ENCODE peak calls at places on chromosomes 1 and 21, in five cellular contexts. W is HCT116, S is adrenal gland, J is body of pancreas, I is AG04450. A is an unnamed sample. For H3K9me3, the result is how much of the 10 kb centered on the place peaks cover.

GRCh38 chr1:165441166-165441955 is 3.6 kb downstream of the RXRG start:
- DNase-seq in S (no peak), J (no peak), W (no peak), I (no peak), A (no peak)

GRCh38 chr1:97581614-97582051 is 339.2 kb downstream of the DPYD start:
- DNase-seq in J (no peak), W (no peak), I (no peak), S (no peak), A (no peak)

GRCh38 chr1:119611701-119612113 is 36.4 kb downstream of the ZNF697 start:
- DNase-seq in J (peak), W (peak), S (peak), I (no peak), A (peak)

GRCh38 chr21:41816583-41817165 is 49.8 kb upstream of the RIPK4 start:
- DNase-seq in I (no peak), W (no peak), S (peak), J (peak), A (peak)

GRCh38 chr21:34126691-34127090 is 53.3 kb downstream of the MRPS6 start:
- DNase-seq in W (no peak), I (peak), S (no peak), J (no peak), A (no peak)

GRCh38 chr1:234372011-234372757 is 1.1 kb upstream of the COA6 start:
- DNase-seq in J (no peak), W (no peak), I (no peak), S (no peak), A (no peak)

GRCh38 chr1:200224315-200224714 is 185.5 kb downstream of the ZNF281 start:
- DNase-seq in S (no peak), W (no peak), I (no peak), J (no peak), A (no peak)

GRCh38 chr1:21574464-21575151 is 65.4 kb downstream of the ALPL start:
- DNase-seq in W (no peak), I (no peak), S (peak), J (no peak), A (no peak)

GRCh38 chr1:193143285-193143684 is 21.5 kb downstream of the CDC73 start:
- DNase-seq in I (no peak), J (no peak), W (no peak), S (no peak), A (no peak)

GRCh38 chr1:85473390-85473789 is 8.4 kb upstream of the DDAH1 start:
- DNase-seq in J (no peak), I (no peak), S (no peak), W (no peak), A (no peak)

GRCh38 chr1:27660300-27660837 is 11.6 kb downstream of the IFI6 start:
- DNase-seq in S (no peak), I (no peak), W (no peak), J (no peak), A (no peak)

GRCh38 chr1:207808322-207808705 is 56.5 kb downstream of the CD46 start:
- DNase-seq in W (no peak), J (peak), I (no peak), S (no peak), A (no peak)

GRCh38 chr21:18987515-18988026 is 584.0 kb upstream of the TMPRSS15 start:
- DNase-seq in W (no peak), J (no peak), I (no peak), S (no peak), A (no peak)

GRCh38 chr1:111203681-111204210 is 3.3 kb upstream of the DENND2D start:
- DNase-seq in I (no peak), W (peak), J (peak), S (peak), A (peak)

GRCh38 chr1:151606384-151606783 is 5.5 kb upstream of the SNX27 start:
- DNase-seq in J (no peak), W (peak), S (no peak), I (no peak), A (no peak)

GRCh38 chr1:192170196-192170984 is 12.1 kb downstream of the RGS18 start:
- DNase-seq in I (no peak), W (no peak), S (no peak), J (no peak), A (no peak)

GRCh38 chr1:67264899-67265298 is 42.8 kb upstream of the IL12RB2 start:
- DNase-seq in S (no peak), J (no peak), I (no peak), W (no peak), A (no peak)

GRCh38 chr1:34745666-34746065 is 9.2 kb upstream of the GJB5 start:
- DNase-seq in W (no peak), I (no peak), S (no peak), J (no peak), A (no peak)

GRCh38 chr1:201745023-201745422 is 83.9 kb upstream of the IPO9 start:
- DNase-seq in W (no peak), J (no peak), S (no peak), I (peak), A (no peak)

GRCh38 chr1:172398193-172398592 is 22.3 kb upstream of the C1orf105 start:
- DNase-seq in I (no peak), S (no peak), J (no peak), W (no peak), A (no peak)

GRCh38 chr1:109312246-109312645 is 5.4 kb upstream of the MYBPHL start:
- DNase-seq in W (no peak), I (no peak), S (no peak), J (no peak), A (no peak)

GRCh38 chr1:216905052-216905580 is 181.9 kb upstream of the ESRRG start:
- DNase-seq in I (no peak), S (no peak), W (no peak), J (no peak), A (no peak)

GRCh38 chr1:222845763-222846162 is 30.9 kb downstream of the DISP1 start:
- DNase-seq in I (no peak), W (no peak), S (no peak), J (no peak), A (no peak)

GRCh38 chr1:151984313-151984956 is 9.2 kb downstream of the S100A10 start:
- DNase-seq in I (no peak), S (no peak), J (no peak), W (no peak), A (no peak)

GRCh38 chr1:180188103-180188506 is 33.4 kb downstream of the QSOX1 start:
- DNase-seq in I (no peak), W (no peak), S (peak), J (peak), A (no peak)

GRCh38 chr1:19222979-19223824 is 13.1 kb upstream of the UBR4 start:
- DNase-seq in J (no peak), W (no peak), I (no peak), S (no peak), A (no peak)

GRCh38 chr1:167126317-167126716 is 32.4 kb downstream of the STYXL2 start:
- DNase-seq in J (no peak), W (no peak), I (no peak), S (no peak), A (no peak)

GRCh38 chr1:162236201-162236600 is 140.5 kb downstream of the SPATA46 start:
- DNase-seq in S (no peak), I (no peak), W (no peak), J (no peak), A (no peak)

GRCh38 chr1:27395441-27396195 is 3.2 kb downstream of the GPR3 start:
- DNase-seq in I (no peak), J (peak), S (peak), W (peak), A (peak)

GRCh38 chr1:41467673-41468072 is 16.8 kb downstream of the EDN2 start:
- DNase-seq in S (no peak), J (no peak), W (no peak), I (no peak), A (no peak)

GRCh38 chr1:35554261-35555211 is 2.7 kb downstream of the KIAA0319L start:
- DNase-seq in I (no peak), S (peak), W (no peak), J (peak), A (no peak)

GRCh38 chr1:13898406-13898805 is 198.4 kb downstream of the PRDM2 start:
- DNase-seq in J (no peak), S (no peak), I (no peak), W (no peak), A (no peak)

GRCh38 chr1:13901597-13901996 is 201.6 kb downstream of the PRDM2 start:
- DNase-seq in J (no peak), I (no peak), S (no peak), W (no peak), A (no peak)

GRCh38 chr1:13899856-13900255 is 199.9 kb downstream of the PRDM2 start:
- DNase-seq in J (no peak), I (no peak), S (no peak), W (no peak), A (no peak)

GRCh38 chr1:13900583-13900982 is 200.6 kb downstream of the PRDM2 start:
- DNase-seq in S (no peak), W (no peak), J (no peak), I (no peak), A (no peak)

DNA sequence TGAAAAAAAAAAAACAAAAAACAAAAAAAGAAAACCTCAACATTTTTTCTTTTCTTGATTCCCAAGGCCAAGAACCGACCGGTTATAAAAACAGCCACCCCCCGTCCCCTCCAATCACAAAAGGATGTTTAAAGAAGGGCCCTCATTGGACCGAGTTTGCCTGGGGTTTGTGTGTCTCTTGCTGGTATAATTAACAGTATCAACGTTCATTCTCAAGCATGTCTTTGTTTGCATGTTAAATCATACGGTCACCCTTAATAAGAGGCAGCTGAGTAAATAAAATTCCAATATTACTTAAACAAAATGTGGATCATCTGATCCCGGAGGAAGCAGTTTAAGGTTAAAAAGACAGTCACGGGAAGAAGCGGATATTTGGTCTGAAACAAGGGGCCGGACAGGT is 201.1 kb downstream of the PRDM2 start:
- DNase-seq in S (peak), J (no peak), W (no peak), I (no peak), A (no peak)
- H3K27ac ChIP-seq in S (peak), J (no peak), W (no peak), I (no peak), A (no peak)

GRCh38 chr1:230429072-230429735 is 3.1 kb upstream of the PGBD5 start:
- DNase-seq in W (no peak), J (no peak), I (no peak), S (no peak), A (no peak)

GRCh38 chr1:230427477-230427876 is 1.3 kb upstream of the PGBD5 start:
- DNase-seq in S (no peak), W (no peak), J (no peak), I (no peak), A (no peak)

GRCh38 chr1:230427981-230428380 is 1.8 kb upstream of the PGBD5 start:
- DNase-seq in J (no peak), W (no peak), I (no peak), S (no peak), A (no peak)

GRCh38 chr1:230431517-230431916 is 5.4 kb upstream of the PGBD5 start:
- DNase-seq in J (no peak), W (no peak), I (no peak), S (no peak), A (no peak)

DNA sequence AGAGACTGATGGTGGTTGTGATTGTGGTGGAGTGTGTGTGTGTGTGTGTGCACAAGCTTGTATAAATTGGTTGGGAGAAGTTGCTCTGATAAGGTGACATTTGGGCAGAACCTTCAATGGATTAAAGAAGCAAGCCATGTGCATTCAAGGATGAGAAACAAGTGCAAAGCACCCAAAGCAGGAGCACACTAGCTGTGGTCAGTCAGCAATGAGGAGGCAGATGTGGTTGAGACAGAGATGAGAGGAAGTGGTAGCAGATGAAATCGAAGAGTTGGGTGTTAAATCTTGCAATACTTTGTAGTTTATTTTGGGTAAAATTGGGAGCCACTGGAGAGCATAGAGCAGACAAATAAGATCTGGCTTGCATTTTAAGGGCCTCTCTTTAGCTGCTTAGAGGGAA is 4.4 kb upstream of the PGBD5 start:
- DNase-seq in W (no peak), S (no peak), I (no peak), J (no peak), A (no peak)
- H3K9me3 ChIP-seq in W (under half), S (under half), I (under half), J (under half), A (under half)

DNA sequence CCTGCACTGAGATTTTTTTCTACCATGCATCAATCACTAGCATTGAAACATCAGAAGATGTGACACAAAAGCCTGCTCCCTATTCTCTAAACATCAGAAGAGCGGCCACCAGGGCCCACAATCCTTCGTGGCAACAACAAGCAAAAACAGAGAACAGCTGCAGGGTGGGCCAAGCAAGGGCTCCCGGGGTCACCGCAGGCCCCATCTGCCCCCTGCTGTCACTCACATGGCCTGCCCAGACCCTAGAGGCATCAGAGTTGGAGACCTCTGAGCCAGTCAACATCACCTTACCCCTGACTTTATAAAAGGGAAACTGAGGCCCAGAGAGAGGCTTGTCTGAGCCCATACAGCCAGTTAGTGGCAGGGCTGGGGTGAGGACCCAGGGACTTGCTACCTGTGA is 1.8 kb downstream of the LAPTM5 start:
- DNase-seq in S (no peak), W (no peak), I (no peak), J (no peak), A (no peak)
- TF ChIP-seq CTCF in S (no peak), W (no peak), I (no peak), J (no peak), A (no peak)

DNA sequence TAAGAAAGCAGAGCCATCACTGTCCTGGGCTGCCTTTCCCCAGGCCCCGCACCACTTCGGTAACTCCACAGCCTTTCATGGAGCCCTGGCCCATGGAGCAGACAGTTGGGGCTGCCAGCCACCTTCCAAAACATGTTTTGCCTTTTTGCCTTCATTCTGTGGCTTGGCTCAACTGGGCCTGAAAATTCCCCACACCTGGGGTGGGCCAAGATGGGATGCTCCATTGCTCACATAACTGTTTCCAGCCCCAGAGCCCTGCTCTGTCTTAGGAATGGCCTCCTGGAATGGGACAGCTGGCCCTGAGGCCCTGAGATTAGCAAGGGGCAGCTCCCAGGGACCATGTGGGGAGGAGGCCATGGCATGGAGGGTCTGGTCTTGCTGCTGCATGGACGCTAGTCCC is 10.9 kb upstream of the PRELP start:
- DNase-seq in J (no peak), I (no peak), W (no peak), S (no peak), A (no peak)
- H3K27ac ChIP-seq in J (no peak), I (no peak), W (no peak), S (peak), A (no peak)

GRCh38 chr1:197801684-197802083 is 26.4 kb upstream of the DENND1B start:
- DNase-seq in I (no peak), S (no peak), J (no peak), W (no peak), A (no peak)
- H3K9me3 ChIP-seq in I (under half), S (under half), J (under half), W (under half), A (under half)

DNA sequence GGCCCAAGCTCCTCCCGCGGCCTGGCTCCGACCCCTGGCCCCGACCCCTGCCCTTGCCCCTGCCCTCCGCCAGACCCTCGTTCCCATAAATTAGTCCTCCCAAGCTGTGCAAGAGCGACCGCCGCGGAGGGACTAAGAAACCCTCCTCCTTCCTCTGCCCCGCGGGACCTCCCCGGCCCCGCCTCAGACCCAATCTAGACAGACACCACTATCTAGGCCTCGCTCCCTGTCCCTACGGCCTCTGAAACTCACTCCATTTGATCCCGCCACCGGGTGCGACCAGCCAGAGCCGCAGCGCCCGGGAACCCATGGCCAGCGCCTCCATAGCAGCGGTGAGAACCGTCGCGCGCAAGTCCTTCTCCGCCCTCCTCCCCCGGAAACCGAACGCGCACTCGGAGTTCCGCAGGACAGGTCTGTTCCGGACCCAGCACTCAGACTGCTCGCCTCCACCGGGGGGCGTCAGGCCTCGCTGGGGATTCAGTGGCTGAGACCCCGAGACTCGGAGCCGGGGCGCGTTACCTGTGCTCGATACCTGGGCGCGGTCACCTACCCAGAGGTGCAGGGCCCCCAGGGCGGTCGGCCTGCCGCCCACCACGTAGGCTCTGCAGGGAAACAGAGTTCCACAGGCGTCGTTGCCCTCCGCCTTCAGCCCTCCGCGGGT is at the start of gene MRPL39:
- DNase-seq in J (peak), I (peak), S (peak), W (peak), A (peak)
- TF ChIP-seq CTCF in J (peak), I (peak), S (peak), W (peak), A (peak)

DNA sequence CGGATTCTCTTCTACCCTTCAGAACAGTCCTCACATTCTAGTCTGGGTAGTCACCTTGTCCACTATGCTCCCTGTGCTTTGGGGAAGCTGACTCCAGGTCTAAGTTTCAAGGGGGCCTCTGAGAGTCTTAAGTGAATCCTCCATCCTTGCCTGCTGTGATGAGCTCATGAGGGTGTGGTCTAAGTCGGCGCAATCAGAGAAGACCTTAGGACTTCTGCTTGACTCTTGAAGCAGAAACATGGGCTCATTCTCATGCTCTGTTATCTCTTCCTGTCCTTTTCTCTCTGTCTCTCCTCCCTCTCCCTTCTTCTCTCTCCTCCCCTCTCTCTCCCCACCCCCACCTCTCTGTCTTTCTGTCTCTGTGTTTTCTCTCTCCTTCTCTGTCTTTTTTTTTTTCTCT is 245.8 kb downstream of the SIPA1L2 start:
- DNase-seq in S (no peak), J (no peak), I (no peak), W (no peak), A (no peak)
- H3K27ac ChIP-seq in S (no peak), J (no peak), I (no peak), W (no peak), A (no peak)

GRCh38 chr1:248592655-248593054 is 4.8 kb downstream of the OR2T10 start:
- DNase-seq in W (no peak), I (no peak), J (no peak), S (no peak), A (no peak)
- H3K9me3 ChIP-seq in W (under half), I (under half), J (under half), S (under half), A (under half)